ENCODE peak calls at places on chromosomes 7 and 10, in seven cellular contexts. S, E, Z, D, G, Y and T are unnamed samples.

GRCh38 chr10:18224626-18225445 is 84.6 kb downstream of the CACNB2 start:
- DNase-seq in S (no peak), E (no peak), Z (no peak), D (peak), G (no peak), Y (no peak), T (no peak)

GRCh38 chr7:26200113-26200443 is 468 bp downstream of the HNRNPA2B1 start:
- DNase-seq in S (peak), E (no peak), Z (peak), D (peak), G (no peak), Y (peak), T (peak)

GRCh38 chr7:66921396-66921917 is 432 bp downstream of the TMEM248 start:
- DNase-seq in S (peak), E (no peak), Z (peak), D (peak), G (peak), Y (peak), T (no peak)

GRCh38 chr7:96596120-96596826 is 113.4 kb downstream of the SEM1 start:
- DNase-seq in S (no peak), E (no peak), Z (no peak), D (no peak), G (no peak), Y (peak), T (no peak)

GRCh38 chr10:101032637-101033201 is 1.7 kb downstream of the SFXN3 start:
- DNase-seq in S (no peak), E (peak), Z (peak), D (no peak), G (peak), Y (no peak), T (peak)

GRCh38 chr10:54613162-54613561 is 187.9 kb downstream of the PCDH15 start:
- DNase-seq in S (no peak), E (no peak), Z (no peak), D (no peak), G (no peak), Y (no peak), T (no peak)

GRCh38 chr7:92754756-92755581 is 81.4 kb downstream of the CDK6 start:
- DNase-seq in S (no peak), E (no peak), Z (no peak), D (no peak), G (no peak), Y (no peak), T (no peak)

GRCh38 chr10:30063098-30063497 is 3.7 kb upstream of the JCAD start:
- DNase-seq in S (no peak), E (no peak), Z (no peak), D (no peak), G (peak), Y (no peak), T (no peak)

GRCh38 chr7:120989571-120990220 is 1.2 kb downstream of the CPED1 start:
- DNase-seq in S (no peak), E (no peak), Z (peak), D (no peak), G (peak), Y (no peak), T (no peak)

GRCh38 chr10:22244001-22244400 is 26.2 kb upstream of the EBLN1 start:
- DNase-seq in S (no peak), E (no peak), Z (no peak), D (no peak), G (no peak), Y (no peak), T (no peak)

GRCh38 chr7:123749537-123749857 is 694 bp upstream of the WASL start:
- DNase-seq in S (no peak), E (peak), Z (no peak), D (no peak), G (peak), Y (no peak), T (peak)

GRCh38 chr7:126720232-126720631 is 532.5 kb downstream of the GRM8 start:
- DNase-seq in S (no peak), E (no peak), Z (no peak), D (no peak), G (no peak), Y (no peak), T (no peak)

GRCh38 chr7:148286150-148286549 is 304.4 kb upstream of the C7orf33 start:
- DNase-seq in S (no peak), E (no peak), Z (no peak), D (no peak), G (no peak), Y (no peak), T (no peak)

GRCh38 chr7:151743481-151743983 is 133.4 kb downstream of the PRKAG2 start:
- DNase-seq in S (no peak), E (no peak), Z (no peak), D (peak), G (no peak), Y (no peak), T (no peak)

GRCh38 chr7:73308074-73308664 is 457 bp downstream of the NSUN5 start:
- DNase-seq in S (no peak), E (no peak), Z (no peak), D (no peak), G (no peak), Y (no peak), T (peak)

GRCh38 chr7:76191783-76192240 is 9.9 kb upstream of the SRRM3 start:
- DNase-seq in S (no peak), E (no peak), Z (no peak), D (no peak), G (peak), Y (no peak), T (no peak)

GRCh38 chr10:77974396-77975074 is 48.0 kb upstream of the DLG5 start:
- DNase-seq in S (no peak), E (peak), Z (no peak), D (peak), G (peak), Y (no peak), T (no peak)

GRCh38 chr10:17200035-17200884 is 1.2 kb downstream of the TRDMT1 start:
- DNase-seq in S (no peak), E (no peak), Z (no peak), D (no peak), G (no peak), Y (no peak), T (no peak)
- TF ChIP-seq POLR2A in S (no peak), E (no peak), Z (no peak), D (no peak), G (no peak), Y (no peak), T (no peak)

GRCh38 chr7:23486002-23486773 is 15.9 kb upstream of the IGF2BP3 start:
- DNase-seq in S (no peak), E (no peak), Z (no peak), D (no peak), G (no peak), Y (no peak), T (no peak)

GRCh38 chr7:23487670-23488069 is 17.4 kb upstream of the IGF2BP3 start:
- DNase-seq in S (no peak), E (no peak), Z (no peak), D (no peak), G (no peak), Y (no peak), T (no peak)

GRCh38 chr7:23491502-23491901 is 21.2 kb upstream of the IGF2BP3 start:
- DNase-seq in S (no peak), E (no peak), Z (no peak), D (no peak), G (no peak), Y (no peak), T (no peak)

GRCh38 chr7:23494009-23494408 is 23.7 kb upstream of the IGF2BP3 start:
- DNase-seq in S (no peak), E (no peak), Z (no peak), D (no peak), G (no peak), Y (no peak), T (no peak)

DNA sequence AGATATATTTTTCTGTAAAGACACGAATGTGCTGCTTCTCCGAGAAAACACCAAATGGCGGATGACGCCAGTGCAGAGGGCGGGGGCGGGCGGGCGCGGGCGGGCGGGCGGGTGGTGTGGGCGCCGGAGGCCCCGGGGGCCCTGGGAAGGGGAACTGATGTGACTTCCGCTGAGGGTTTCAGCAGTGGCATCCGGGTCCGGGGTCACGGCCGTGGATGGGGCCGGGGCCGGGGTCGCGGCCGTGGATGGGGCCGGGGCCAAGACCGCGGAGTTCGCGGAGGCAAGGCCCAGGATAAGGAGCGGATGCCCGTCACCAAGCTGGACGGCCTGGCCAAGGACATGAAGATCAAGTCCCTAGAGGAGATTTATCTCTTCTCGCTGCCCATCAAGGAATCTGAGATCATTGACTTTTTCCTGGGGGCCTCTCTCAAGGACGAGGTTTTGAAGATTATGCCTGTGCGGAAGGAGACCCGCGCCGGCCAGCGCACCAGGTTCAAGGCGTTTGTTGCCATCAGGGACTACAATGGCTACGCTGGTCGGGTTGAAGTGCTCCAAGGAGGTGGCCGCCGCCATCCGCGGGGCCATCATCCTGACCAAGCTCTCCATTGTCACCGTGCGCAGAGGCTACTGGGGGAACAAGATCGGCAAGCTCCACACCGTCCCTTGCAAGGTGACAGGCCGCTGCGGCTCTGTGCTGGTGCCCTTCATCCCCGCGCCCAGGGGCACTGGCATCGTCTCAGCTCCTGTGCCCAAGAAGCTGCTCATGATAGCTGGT is 20.3 kb upstream of the IGF2BP3 start:
- DNase-seq in S (peak), E (no peak), Z (peak), D (peak), G (no peak), Y (no peak), T (peak)
- TF ChIP-seq POLR2A in S (peak), E (no peak), Z (no peak), D (no peak), G (no peak), Y (no peak), T (no peak)

GRCh38 chr7:136018104-136018503 is 40.9 kb upstream of the MTPN start:
- DNase-seq in S (no peak), E (no peak), Z (no peak), D (no peak), G (peak), Y (no peak), T (no peak)

GRCh38 chr7:136014659-136015058 is 37.5 kb upstream of the MTPN start:
- DNase-seq in S (no peak), E (no peak), Z (no peak), D (no peak), G (no peak), Y (no peak), T (no peak)

GRCh38 chr7:136012238-136012637 is 35.1 kb upstream of the MTPN start:
- DNase-seq in S (no peak), E (no peak), Z (no peak), D (no peak), G (no peak), Y (no peak), T (no peak)

GRCh38 chr7:136016649-136017395 is 39.7 kb upstream of the MTPN start:
- DNase-seq in S (no peak), E (no peak), Z (no peak), D (no peak), G (no peak), Y (no peak), T (no peak)

GRCh38 chr7:136015638-136016037 is 38.5 kb upstream of the MTPN start:
- DNase-seq in S (no peak), E (no peak), Z (no peak), D (no peak), G (no peak), Y (no peak), T (no peak)
- TF ChIP-seq POLR2A in S (no peak), E (no peak), Z (no peak), D (no peak), G (no peak), Y (no peak), T (no peak)

DNA sequence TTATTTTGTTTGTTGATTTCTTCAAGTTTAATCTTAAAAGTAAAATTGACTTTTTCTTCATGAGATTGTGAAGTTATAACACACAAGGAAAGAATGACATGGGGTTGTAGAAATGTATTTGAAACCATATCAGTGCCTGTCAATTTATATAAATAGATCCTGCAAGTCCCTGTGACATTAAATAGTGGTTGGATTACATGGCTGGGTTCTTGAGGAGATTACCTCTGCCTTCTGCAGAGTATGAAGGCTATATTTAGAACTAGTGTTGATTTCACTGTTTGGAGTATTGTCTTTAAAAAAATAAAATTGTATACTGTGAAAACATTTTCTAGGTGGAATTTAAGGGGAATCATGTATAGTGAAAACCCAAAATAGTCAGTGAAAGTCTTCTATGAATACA is 385.8 kb upstream of the SMIM30 start:
- DNase-seq in S (no peak), E (no peak), Z (no peak), D (no peak), G (no peak), Y (no peak), T (no peak)
- TF ChIP-seq POLR2A in S (no peak), E (no peak), Z (no peak), D (no peak), G (no peak), Y (no peak), T (no peak)